ENCODE peak calls at places on chromosomes 11 and 22, in six cellular contexts. K is ELR, I is retina, R is C1 segment of cervical spinal cord, O is hepatic stellate cell, Z is bronchial epithelial cell. J is an unnamed sample.

GRCh38 chr11:10658621-10659338 is 34.8 kb downstream of the IRAG1 start:
- DNase-seq in K (no peak), R (no peak), O (no peak), Z (no peak), I (no peak), J (no peak)

GRCh38 chr11:125345706-125346561 is 150.1 kb downstream of the FEZ1 start:
- DNase-seq in R (peak; percentile 51), O (peak; percentile 90), Z (peak; percentile 27), K (peak; percentile 65), I (peak; percentile 86), J (peak; percentile 81)

GRCh38 chr11:47329431-47329993 is 23.0 kb downstream of the MYBPC3 start:
- DNase-seq in O (no peak), I (peak; percentile 45), R (no peak), K (no peak), Z (no peak), J (no peak)

GRCh38 chr11:134664447-134664846 is 252.4 kb upstream of the B3GAT1 start:
- DNase-seq in I (no peak), Z (no peak), O (no peak), K (no peak), R (no peak), J (no peak)

GRCh38 chr11:29317669-29318068 is 699.2 kb downstream of the KCNA4 start:
- DNase-seq in R (no peak), I (no peak), Z (no peak), O (no peak), K (no peak), J (no peak)

GRCh38 chr11:76768091-76769047 is 14.8 kb upstream of the TSKU start:
- DNase-seq in Z (peak; percentile 49), I (no peak), K (no peak), O (no peak), R (peak; percentile 13), J (no peak)

GRCh38 chr22:26718905-26719304 is 61.5 kb downstream of the MIAT start:
- DNase-seq in Z (peak; percentile 17), O (peak; percentile 84), K (peak; percentile 93), R (no peak), I (no peak), J (no peak)

GRCh38 chr22:24450600-24450999 is 23.2 kb downstream of the ADORA2A start:
- DNase-seq in I (peak; percentile 49), R (no peak), O (no peak), Z (no peak), K (no peak), J (no peak)

GRCh38 chr11:10294289-10294953 is 402 bp upstream of the SBF2 start:
- DNase-seq in K (peak; percentile 83), Z (peak; percentile 46), I (peak; percentile 88), O (peak; percentile 51), R (no peak), J (peak; percentile 44)

GRCh38 chr11:7571640-7572000 is 57.8 kb downstream of the PPFIBP2 start:
- DNase-seq in Z (peak; percentile 69), R (peak; percentile 30), K (peak; percentile 71), I (peak; percentile 88), O (no peak), J (peak; percentile 71)

GRCh38 chr11:78216571-78217287 is 28.0 kb downstream of the USP35 start:
- DNase-seq in R (no peak), K (no peak), O (no peak), Z (peak; percentile 51), I (no peak), J (peak; percentile 23)

GRCh38 chr11:23311986-23312940 is 452.0 kb upstream of the CCDC179 start:
- DNase-seq in O (no peak), Z (peak; percentile 59), I (peak; percentile 17), R (no peak), K (peak; percentile 87), J (no peak)

J was measured in RWPE1.